ENCODE peak calls at places on chromosomes 5 and 9, in six cellular contexts. N, S, G, Y, I and T are unnamed samples. For H3K4me1 and H3K27me3, the result is how much of the 10 kb centered on the place peaks cover.

GRCh38 chr5:10277773-10278630 is 27.9 kb downstream of the CCT5 start:
- DNase-seq in Y (no peak), S (no peak), I (no peak), N (no peak), G (no peak), T (no peak)

GRCh38 chr5:132971483-132972435 is 8.3 kb upstream of the AFF4 start:
- DNase-seq in I (no peak), Y (no peak), S (no peak), G (no peak), N (no peak), T (peak)

GRCh38 chr5:172642511-172642910 is 1.4 kb downstream of the NEURL1B start:
- DNase-seq in Y (no peak), G (no peak), N (peak), I (no peak), S (no peak), T (no peak)

GRCh38 chr5:51731641-51732040 is 348.4 kb downstream of the ISL1 start:
- DNase-seq in I (no peak), G (no peak), S (no peak), Y (no peak), N (no peak), T (no peak)

GRCh38 chr9:112072721-112073553 is 102.2 kb downstream of the SUSD1 start:
- DNase-seq in G (no peak), N (no peak), I (no peak), S (no peak), Y (no peak), T (no peak)

GRCh38 chr5:10297646-10298204 is 10.0 kb downstream of the CMBL start:
- DNase-seq in G (no peak), I (no peak), Y (no peak), N (no peak), S (no peak), T (no peak)

GRCh38 chr5:143248391-143248790 is 155.1 kb downstream of the NR3C1 start:
- DNase-seq in S (no peak), G (no peak), N (no peak), I (no peak), Y (no peak), T (no peak)

GRCh38 chr9:123614503-123615258 is 258.7 kb downstream of the CRB2 start:
- DNase-seq in Y (no peak), I (no peak), S (no peak), N (no peak), G (no peak), T (peak)

GRCh38 chr9:83512621-83513020 is 25.6 kb downstream of the FRMD3 start:
- DNase-seq in Y (no peak), S (no peak), N (no peak), G (no peak), I (no peak), T (no peak)

GRCh38 chr9:92734931-92735906 is 29.4 kb downstream of the BICD2 start:
- DNase-seq in G (no peak), S (no peak), Y (no peak), I (no peak), N (no peak), T (peak)

GRCh38 chr5:16899171-16899570 is 36.9 kb downstream of the MYO10 start:
- DNase-seq in G (no peak), Y (no peak), I (no peak), N (no peak), S (no peak), T (no peak)

GRCh38 chr5:32458799-32459400 is 14.4 kb upstream of the ZFR start:
- DNase-seq in G (no peak), I (no peak), N (no peak), S (peak), Y (no peak), T (no peak)

GRCh38 chr5:119054082-119054481 is 16.8 kb upstream of the DMXL1 start:
- DNase-seq in N (no peak), I (no peak), Y (no peak), S (no peak), G (no peak), T (no peak)

GRCh38 chr9:127950513-127951210 is 13.0 kb upstream of the DPM2 start:
- DNase-seq in I (no peak), S (no peak), Y (no peak), N (no peak), G (peak), T (no peak)

GRCh38 chr9:127953768-127954505 is 16.3 kb upstream of the DPM2 start:
- DNase-seq in G (no peak), S (no peak), Y (no peak), I (no peak), N (no peak), T (no peak)

GRCh38 chr9:127955294-127956015 is 17.8 kb upstream of the DPM2 start:
- DNase-seq in Y (peak), G (peak), N (peak), S (peak), I (peak), T (peak)

GRCh38 chr9:127958728-127959127 is 21.1 kb upstream of the DPM2 start:
- DNase-seq in N (no peak), I (no peak), G (no peak), Y (no peak), S (no peak), T (no peak)

DNA sequence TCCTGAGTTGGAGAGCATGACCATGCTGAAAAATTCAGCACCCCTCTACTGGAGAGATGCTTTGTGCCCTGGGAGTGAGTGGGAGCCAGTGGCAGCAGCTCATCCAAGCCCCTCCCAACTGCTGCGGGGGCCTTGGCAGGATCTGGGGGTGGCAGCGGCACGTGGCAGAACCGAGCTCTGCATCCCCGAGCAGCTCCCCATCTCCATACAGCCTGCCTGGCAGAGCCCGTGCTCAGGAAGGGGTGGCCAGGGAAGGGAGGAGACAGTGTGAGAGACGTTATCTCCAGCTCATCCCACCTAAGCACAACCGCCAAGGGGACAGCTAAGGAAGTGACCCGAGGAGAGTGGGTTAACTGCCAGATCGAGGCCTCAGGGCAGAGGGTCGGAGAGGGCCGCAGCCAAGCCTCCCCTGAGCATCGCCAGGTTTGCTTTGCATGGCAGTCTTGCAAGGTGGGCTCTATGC is 17.2 kb upstream of the DPM2 start:
- DNase-seq in Y (no peak), S (no peak), I (no peak), G (no peak), N (no peak), T (no peak)
- H3K4me1 ChIP-seq in Y (under half), S (under half), I (half or more), G (under half), N (under half), T (under half)

DNA sequence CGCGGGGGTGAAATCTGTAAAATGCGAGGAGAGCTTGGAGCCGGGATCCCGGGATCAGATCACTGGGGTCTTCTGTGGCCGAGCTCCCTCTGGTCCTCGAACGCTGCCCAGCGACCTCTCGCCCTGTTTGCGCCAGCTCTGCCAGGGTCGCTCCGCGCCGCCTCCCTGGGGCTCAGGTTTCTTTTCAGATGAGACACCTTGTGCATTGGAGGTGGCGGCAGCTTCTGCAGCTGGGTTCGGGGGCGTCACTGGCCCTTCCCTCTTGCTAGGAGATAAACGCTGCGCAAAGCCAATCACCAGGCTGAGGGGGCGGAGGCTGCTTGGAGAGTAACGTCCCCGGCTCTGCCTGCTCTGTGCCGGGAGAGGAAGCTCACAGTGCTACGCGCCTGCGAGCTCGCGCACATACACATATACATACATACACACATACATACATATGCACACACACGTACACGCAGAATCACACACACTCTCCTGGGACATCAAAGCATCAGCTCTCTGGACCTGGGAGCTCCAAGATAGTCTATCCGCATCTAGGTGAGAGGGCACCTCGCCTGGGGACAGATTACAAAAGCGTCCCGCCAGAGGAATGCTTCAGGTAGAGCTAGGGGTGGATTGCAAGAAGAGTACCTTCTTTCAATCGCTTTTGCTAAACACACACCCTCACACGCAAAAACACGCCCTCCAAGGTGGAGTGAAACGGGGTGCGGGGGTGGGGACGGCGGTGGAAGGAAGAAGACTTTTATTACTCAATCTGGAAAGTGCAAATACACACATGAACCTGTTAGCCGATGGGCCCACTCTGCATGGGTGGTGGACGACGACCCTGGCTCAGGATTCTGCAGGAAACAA is at the start of gene ST8SIA4:
- DNase-seq in N (peak), S (peak), Y (no peak), G (peak), I (peak), T (peak)
- H3K27me3 ChIP-seq in N (under half), S (under half), Y (under half), G (under half), I (under half), T (under half)

GRCh38 chr5:55538621-55539020 is 3.9 kb upstream of the PLPP1 start:
- DNase-seq in I (no peak), S (peak), Y (no peak), N (no peak), G (no peak), T (no peak)

GRCh38 chr5:55540525-55540924 is 5.8 kb upstream of the PLPP1 start:
- DNase-seq in Y (no peak), G (no peak), S (no peak), I (no peak), N (no peak), T (no peak)

GRCh38 chr5:55544341-55544740 is 9.6 kb upstream of the PLPP1 start:
- DNase-seq in G (no peak), S (no peak), N (no peak), Y (no peak), I (no peak), T (no peak)

GRCh38 chr5:55541056-55541635 is 6.4 kb upstream of the PLPP1 start:
- DNase-seq in I (no peak), G (no peak), S (no peak), N (no peak), Y (no peak), T (no peak)

GRCh38 chr5:55540024-55540423 is 5.3 kb upstream of the PLPP1 start:
- DNase-seq in N (no peak), I (no peak), S (no peak), Y (no peak), G (no peak), T (no peak)
- H3K4me1 ChIP-seq in N (under half), I (under half), S (under half), Y (under half), G (under half), T (under half)

GRCh38 chr9:132504452-132504851 is 78.0 kb upstream of the BARHL1 start:
- DNase-seq in I (no peak), S (no peak), Y (no peak), G (no peak), N (no peak), T (no peak)
- H3K27me3 ChIP-seq in I (under half), S (under half), Y (under half), G (under half), N (under half), T (under half)

GRCh38 chr5:148911386-148911785 is 85.0 kb downstream of the ADRB2 start:
- DNase-seq in N (no peak), G (no peak), S (no peak), I (no peak), Y (no peak), T (peak)

GRCh38 chr5:148910216-148910615 is 83.8 kb downstream of the ADRB2 start:
- DNase-seq in S (no peak), G (no peak), I (no peak), N (no peak), Y (no peak), T (peak)

GRCh38 chr5:148909766-148910165 is 83.4 kb downstream of the ADRB2 start:
- DNase-seq in I (no peak), N (no peak), Y (no peak), G (no peak), S (no peak), T (peak)

GRCh38 chr5:148912146-148912545 is 85.7 kb downstream of the ADRB2 start:
- DNase-seq in I (no peak), N (no peak), Y (no peak), S (no peak), G (no peak), T (no peak)

GRCh38 chr5:148910686-148911361 is 84.4 kb downstream of the ADRB2 start:
- DNase-seq in S (peak), N (no peak), Y (peak), G (no peak), I (no peak), T (peak)
- H3K4me1 ChIP-seq in S (under half), N (under half), Y (half or more), G (under half), I (under half), T (under half)

GRCh38 chr9:130320697-130321080 is 55.1 kb downstream of the HMCN2 start:
- DNase-seq in G (no peak), S (peak), N (no peak), Y (no peak), I (no peak), T (peak)
- H3K27me3 ChIP-seq in G (under half), S (under half), N (under half), Y (under half), I (under half), T (under half)

DNA sequence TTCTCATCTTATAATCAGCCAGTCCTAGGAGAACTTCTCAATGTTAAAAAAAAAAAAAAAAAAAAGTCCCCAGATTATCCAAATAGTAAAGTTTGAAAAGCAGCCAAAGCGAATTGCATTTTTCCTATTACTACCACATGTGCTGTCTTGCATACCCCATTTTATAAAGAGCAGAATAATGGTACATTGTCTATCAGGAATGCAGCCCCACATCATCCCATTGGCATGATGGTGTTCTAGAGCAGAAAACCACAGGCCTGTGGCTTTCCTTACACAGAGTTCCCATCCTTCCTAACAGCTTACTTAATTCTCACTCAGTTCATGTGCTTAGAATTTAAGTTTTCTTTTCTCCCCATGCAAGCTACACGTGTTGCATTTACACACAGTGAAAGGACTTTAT is 381.6 kb downstream of the TMEM38B start:
- DNase-seq in N (no peak), Y (peak), S (no peak), G (no peak), I (no peak), T (no peak)
- H3K4me1 ChIP-seq in N (under half), Y (under half), S (under half), G (under half), I (under half), T (under half)

GRCh38 chr9:136302527-136302926 is 1.4 kb downstream of the CCDC187 start:
- DNase-seq in Y (no peak), S (no peak), N (no peak), I (no peak), G (no peak), T (no peak)
- H3K27me3 ChIP-seq in Y (under half), S (under half), N (under half), I (under half), G (under half), T (under half)

GRCh38 chr9:21730899-21731298 is 71.5 kb upstream of the MTAP start:
- DNase-seq in I (no peak), Y (no peak), S (no peak), N (no peak), G (no peak), T (no peak)

GRCh38 chr9:21728781-21729180 is 73.7 kb upstream of the MTAP start:
- DNase-seq in Y (no peak), I (no peak), N (no peak), G (no peak), S (no peak), T (no peak)
- H3K4me1 ChIP-seq in Y (under half), I (under half), N (under half), G (under half), S (under half), T (under half)

GRCh38 chr9:131276107-131276888 is at the start of gene FAM78A:
- DNase-seq in S (peak), N (no peak), G (no peak), I (peak), Y (no peak), T (peak)
- H3K27me3 ChIP-seq in S (under half), N (under half), G (under half), I (under half), Y (under half), T (under half)